ENCODE peak calls at places on chromosomes 11 and 22, in ten cellular contexts. One of them, this sample, is unnamed.

GRCh38 chr11:65041206-65042035 is at the start of gene SAC3D1:
- DNase-seq in stimulated activated CD8-positive, alpha-beta memory T cell treated with anti-CD3 and anti-CD28 coated beads, Interleukin-15, amount 100 ng/mL, for 1 hour: no peak
- DNase-seq in effector CD4-positive, alpha-beta T cell: peak; percentile 59
- DNase-seq in DMS153: no peak
- DNase-seq in prostate gland: no peak
- DNase-seq in NT2/D1: peak; percentile 43
- DNase-seq in nephron progenitor cell: peak; percentile 78
- DNase-seq in occipital lobe: no peak
- DNase-seq in ACHN: peak; percentile 56
- DNase-seq in B cell: no peak
- DNase-seq in this sample: peak; percentile 74

GRCh38 chr11:124791626-124792341 is 8.4 kb downstream of the MSANTD2 start:
- DNase-seq in stimulated activated CD8-positive, alpha-beta memory T cell treated with anti-CD3 and anti-CD28 coated beads, Interleukin-15, amount 100 ng/mL, for 1 hour: no peak
- DNase-seq in effector CD4-positive, alpha-beta T cell: no peak
- DNase-seq in DMS153: no peak
- DNase-seq in prostate gland: no peak
- DNase-seq in NT2/D1: no peak
- DNase-seq in nephron progenitor cell: no peak
- DNase-seq in occipital lobe: no peak
- DNase-seq in ACHN: no peak
- DNase-seq in B cell: no peak
- DNase-seq in this sample: no peak

GRCh38 chr11:1560011-1560579 is 12.0 kb downstream of the DUSP8 start:
- DNase-seq in stimulated activated CD8-positive, alpha-beta memory T cell treated with anti-CD3 and anti-CD28 coated beads, Interleukin-15, amount 100 ng/mL, for 1 hour: no peak
- DNase-seq in effector CD4-positive, alpha-beta T cell: no peak
- DNase-seq in DMS153: no peak
- DNase-seq in prostate gland: no peak
- DNase-seq in NT2/D1: no peak
- DNase-seq in nephron progenitor cell: no peak
- DNase-seq in occipital lobe: no peak
- DNase-seq in ACHN: no peak
- DNase-seq in B cell: no peak
- DNase-seq in this sample: no peak

GRCh38 chr11:28072321-28072720 is 35.6 kb downstream of the KIF18A start:
- DNase-seq in stimulated activated CD8-positive, alpha-beta memory T cell treated with anti-CD3 and anti-CD28 coated beads, Interleukin-15, amount 100 ng/mL, for 1 hour: no peak
- DNase-seq in effector CD4-positive, alpha-beta T cell: no peak
- DNase-seq in DMS153: no peak
- DNase-seq in prostate gland: no peak
- DNase-seq in NT2/D1: no peak
- DNase-seq in nephron progenitor cell: no peak
- DNase-seq in occipital lobe: no peak
- DNase-seq in ACHN: no peak
- DNase-seq in B cell: no peak
- DNase-seq in this sample: peak; percentile 68

GRCh38 chr22:26579331-26579886 is 10.5 kb downstream of the TPST2 start:
- DNase-seq in stimulated activated CD8-positive, alpha-beta memory T cell treated with anti-CD3 and anti-CD28 coated beads, Interleukin-15, amount 100 ng/mL, for 1 hour: peak; percentile 23
- DNase-seq in effector CD4-positive, alpha-beta T cell: peak; percentile 18
- DNase-seq in DMS153: no peak
- DNase-seq in prostate gland: no peak
- DNase-seq in NT2/D1: no peak
- DNase-seq in nephron progenitor cell: no peak
- DNase-seq in occipital lobe: no peak
- DNase-seq in ACHN: no peak
- DNase-seq in B cell: peak; percentile 73
- DNase-seq in this sample: no peak

GRCh38 chr11:58301576-58301975 is 33.5 kb upstream of the OR10W1 start:
- DNase-seq in stimulated activated CD8-positive, alpha-beta memory T cell treated with anti-CD3 and anti-CD28 coated beads, Interleukin-15, amount 100 ng/mL, for 1 hour: no peak
- DNase-seq in effector CD4-positive, alpha-beta T cell: no peak
- DNase-seq in DMS153: no peak
- DNase-seq in prostate gland: no peak
- DNase-seq in NT2/D1: no peak
- DNase-seq in nephron progenitor cell: no peak
- DNase-seq in occipital lobe: no peak
- DNase-seq in ACHN: no peak
- DNase-seq in B cell: no peak
- DNase-seq in this sample: no peak

GRCh38 chr11:132035736-132036135 is 665.3 kb downstream of the NTM start:
- DNase-seq in stimulated activated CD8-positive, alpha-beta memory T cell treated with anti-CD3 and anti-CD28 coated beads, Interleukin-15, amount 100 ng/mL, for 1 hour: no peak
- DNase-seq in effector CD4-positive, alpha-beta T cell: no peak
- DNase-seq in DMS153: no peak
- DNase-seq in prostate gland: no peak
- DNase-seq in NT2/D1: no peak
- DNase-seq in nephron progenitor cell: no peak
- DNase-seq in occipital lobe: no peak
- DNase-seq in ACHN: no peak
- DNase-seq in B cell: no peak
- DNase-seq in this sample: no peak

GRCh38 chr11:70448983-70449567 is 50.7 kb downstream of the CTTN start:
- DNase-seq in stimulated activated CD8-positive, alpha-beta memory T cell treated with anti-CD3 and anti-CD28 coated beads, Interleukin-15, amount 100 ng/mL, for 1 hour: no peak
- DNase-seq in effector CD4-positive, alpha-beta T cell: no peak
- DNase-seq in DMS153: no peak
- DNase-seq in prostate gland: no peak
- DNase-seq in NT2/D1: no peak
- DNase-seq in nephron progenitor cell: no peak
- DNase-seq in occipital lobe: no peak
- DNase-seq in ACHN: no peak
- DNase-seq in B cell: no peak
- DNase-seq in this sample: no peak

GRCh38 chr22:31173386-31174145 is 13.6 kb downstream of the RNF185 start:
- DNase-seq in stimulated activated CD8-positive, alpha-beta memory T cell treated with anti-CD3 and anti-CD28 coated beads, Interleukin-15, amount 100 ng/mL, for 1 hour: no peak
- DNase-seq in effector CD4-positive, alpha-beta T cell: no peak
- DNase-seq in DMS153: no peak
- DNase-seq in prostate gland: no peak
- DNase-seq in NT2/D1: no peak
- DNase-seq in nephron progenitor cell: no peak
- DNase-seq in occipital lobe: no peak
- DNase-seq in ACHN: peak; percentile 59
- DNase-seq in B cell: no peak
- DNase-seq in this sample: peak; percentile 64

GRCh38 chr22:45885171-45885840 is 91.7 kb downstream of the WNT7B start:
- DNase-seq in stimulated activated CD8-positive, alpha-beta memory T cell treated with anti-CD3 and anti-CD28 coated beads, Interleukin-15, amount 100 ng/mL, for 1 hour: no peak
- DNase-seq in effector CD4-positive, alpha-beta T cell: no peak
- DNase-seq in DMS153: no peak
- DNase-seq in prostate gland: no peak
- DNase-seq in NT2/D1: no peak
- DNase-seq in nephron progenitor cell: no peak
- DNase-seq in occipital lobe: no peak
- DNase-seq in ACHN: no peak
- DNase-seq in B cell: no peak
- DNase-seq in this sample: no peak

GRCh38 chr22:28247114-28247513 is 328.1 kb upstream of the PITPNB start:
- DNase-seq in stimulated activated CD8-positive, alpha-beta memory T cell treated with anti-CD3 and anti-CD28 coated beads, Interleukin-15, amount 100 ng/mL, for 1 hour: no peak
- DNase-seq in effector CD4-positive, alpha-beta T cell: no peak
- DNase-seq in DMS153: no peak
- DNase-seq in prostate gland: no peak
- DNase-seq in NT2/D1: no peak
- DNase-seq in nephron progenitor cell: no peak
- DNase-seq in occipital lobe: no peak
- DNase-seq in ACHN: no peak
- DNase-seq in B cell: no peak
- DNase-seq in this sample: no peak

GRCh38 chr22:29987143-29987542 is 93.1 kb upstream of the HORMAD2 start:
- DNase-seq in stimulated activated CD8-positive, alpha-beta memory T cell treated with anti-CD3 and anti-CD28 coated beads, Interleukin-15, amount 100 ng/mL, for 1 hour: no peak
- DNase-seq in effector CD4-positive, alpha-beta T cell: no peak
- DNase-seq in DMS153: no peak
- DNase-seq in prostate gland: no peak
- DNase-seq in NT2/D1: no peak
- DNase-seq in nephron progenitor cell: no peak
- DNase-seq in occipital lobe: peak; percentile 20
- DNase-seq in ACHN: no peak
- DNase-seq in B cell: no peak
- DNase-seq in this sample: no peak

GRCh38 chr11:64661146-64661545 is 61.9 kb downstream of the NRXN2 start:
- DNase-seq in stimulated activated CD8-positive, alpha-beta memory T cell treated with anti-CD3 and anti-CD28 coated beads, Interleukin-15, amount 100 ng/mL, for 1 hour: no peak
- DNase-seq in effector CD4-positive, alpha-beta T cell: no peak
- DNase-seq in DMS153: no peak
- DNase-seq in prostate gland: no peak
- DNase-seq in NT2/D1: no peak
- DNase-seq in nephron progenitor cell: no peak
- DNase-seq in occipital lobe: no peak
- DNase-seq in ACHN: no peak
- DNase-seq in B cell: no peak
- DNase-seq in this sample: no peak

GRCh38 chr22:26887456-26887855 is 230.1 kb downstream of the MIAT start:
- DNase-seq in stimulated activated CD8-positive, alpha-beta memory T cell treated with anti-CD3 and anti-CD28 coated beads, Interleukin-15, amount 100 ng/mL, for 1 hour: no peak
- DNase-seq in effector CD4-positive, alpha-beta T cell: no peak
- DNase-seq in DMS153: no peak
- DNase-seq in prostate gland: no peak
- DNase-seq in NT2/D1: no peak
- DNase-seq in nephron progenitor cell: no peak
- DNase-seq in occipital lobe: no peak
- DNase-seq in ACHN: peak; percentile 84
- DNase-seq in B cell: no peak
- DNase-seq in this sample: peak; percentile 78

GRCh38 chr11:7512525-7513209 is 1.1 kb upstream of the PPFIBP2 start:
- DNase-seq in stimulated activated CD8-positive, alpha-beta memory T cell treated with anti-CD3 and anti-CD28 coated beads, Interleukin-15, amount 100 ng/mL, for 1 hour: no peak
- DNase-seq in effector CD4-positive, alpha-beta T cell: no peak
- DNase-seq in DMS153: no peak
- DNase-seq in prostate gland: peak; percentile 49
- DNase-seq in NT2/D1: no peak
- DNase-seq in nephron progenitor cell: peak; percentile 38
- DNase-seq in occipital lobe: no peak
- DNase-seq in ACHN: no peak
- DNase-seq in B cell: peak; percentile 87
- DNase-seq in this sample: peak; percentile 75

GRCh38 chr22:44497218-44497903 is 672 bp downstream of the RTL6 start:
- DNase-seq in stimulated activated CD8-positive, alpha-beta memory T cell treated with anti-CD3 and anti-CD28 coated beads, Interleukin-15, amount 100 ng/mL, for 1 hour: no peak
- DNase-seq in effector CD4-positive, alpha-beta T cell: no peak
- DNase-seq in DMS153: no peak
- DNase-seq in prostate gland: no peak
- DNase-seq in NT2/D1: no peak
- DNase-seq in nephron progenitor cell: no peak
- DNase-seq in occipital lobe: no peak
- DNase-seq in ACHN: peak; percentile 58
- DNase-seq in B cell: no peak
- DNase-seq in this sample: no peak

GRCh38 chr11:117189941-117190544 is 9.1 kb upstream of the TAGLN start:
- DNase-seq in stimulated activated CD8-positive, alpha-beta memory T cell treated with anti-CD3 and anti-CD28 coated beads, Interleukin-15, amount 100 ng/mL, for 1 hour: no peak
- DNase-seq in effector CD4-positive, alpha-beta T cell: no peak
- DNase-seq in DMS153: no peak
- DNase-seq in prostate gland: no peak
- DNase-seq in NT2/D1: no peak
- DNase-seq in nephron progenitor cell: no peak
- DNase-seq in occipital lobe: no peak
- DNase-seq in ACHN: no peak
- DNase-seq in B cell: no peak
- DNase-seq in this sample: no peak

GRCh38 chr11:11428714-11429113 is 75.7 kb upstream of the CSNK2A3 start:
- DNase-seq in stimulated activated CD8-positive, alpha-beta memory T cell treated with anti-CD3 and anti-CD28 coated beads, Interleukin-15, amount 100 ng/mL, for 1 hour: no peak
- DNase-seq in effector CD4-positive, alpha-beta T cell: no peak
- DNase-seq in DMS153: no peak
- DNase-seq in prostate gland: no peak
- DNase-seq in NT2/D1: no peak
- DNase-seq in nephron progenitor cell: no peak
- DNase-seq in occipital lobe: no peak
- DNase-seq in ACHN: no peak
- DNase-seq in B cell: no peak
- DNase-seq in this sample: no peak

GRCh38 chr11:12692238-12693074 is 18.2 kb downstream of the TEAD1 start:
- DNase-seq in stimulated activated CD8-positive, alpha-beta memory T cell treated with anti-CD3 and anti-CD28 coated beads, Interleukin-15, amount 100 ng/mL, for 1 hour: no peak
- DNase-seq in effector CD4-positive, alpha-beta T cell: no peak
- DNase-seq in DMS153: peak; percentile 75
- DNase-seq in prostate gland: peak; percentile 87
- DNase-seq in NT2/D1: no peak
- DNase-seq in nephron progenitor cell: peak; percentile 81
- DNase-seq in occipital lobe: peak; percentile 34
- DNase-seq in ACHN: peak; percentile 89
- DNase-seq in B cell: no peak
- DNase-seq in this sample: peak; percentile 71

GRCh38 chr11:18608373-18608772 is 8.8 kb downstream of the MISFA start:
- DNase-seq in stimulated activated CD8-positive, alpha-beta memory T cell treated with anti-CD3 and anti-CD28 coated beads, Interleukin-15, amount 100 ng/mL, for 1 hour: no peak
- DNase-seq in effector CD4-positive, alpha-beta T cell: no peak
- DNase-seq in DMS153: no peak
- DNase-seq in prostate gland: no peak
- DNase-seq in NT2/D1: no peak
- DNase-seq in nephron progenitor cell: no peak
- DNase-seq in occipital lobe: no peak
- DNase-seq in ACHN: no peak
- DNase-seq in B cell: no peak
- DNase-seq in this sample: peak; percentile 49

GRCh38 chr11:123302751-123303195 is 107.7 kb upstream of the CLMP start:
- DNase-seq in stimulated activated CD8-positive, alpha-beta memory T cell treated with anti-CD3 and anti-CD28 coated beads, Interleukin-15, amount 100 ng/mL, for 1 hour: no peak
- DNase-seq in effector CD4-positive, alpha-beta T cell: no peak
- DNase-seq in DMS153: no peak
- DNase-seq in prostate gland: no peak
- DNase-seq in NT2/D1: no peak
- DNase-seq in nephron progenitor cell: no peak
- DNase-seq in occipital lobe: no peak
- DNase-seq in ACHN: peak; percentile 35
- DNase-seq in B cell: no peak
- DNase-seq in this sample: no peak

GRCh38 chr11:67022341-67022933 is 497 bp upstream of the SYT12 start:
- DNase-seq in stimulated activated CD8-positive, alpha-beta memory T cell treated with anti-CD3 and anti-CD28 coated beads, Interleukin-15, amount 100 ng/mL, for 1 hour: no peak
- DNase-seq in effector CD4-positive, alpha-beta T cell: no peak
- DNase-seq in DMS153: no peak
- DNase-seq in prostate gland: peak; percentile 73
- DNase-seq in NT2/D1: no peak
- DNase-seq in nephron progenitor cell: no peak
- DNase-seq in occipital lobe: peak; percentile 49
- DNase-seq in ACHN: no peak
- DNase-seq in B cell: no peak
- DNase-seq in this sample: no peak

GRCh38 chr11:94283678-94284077 is 20.7 kb upstream of the IZUMO1R start:
- DNase-seq in stimulated activated CD8-positive, alpha-beta memory T cell treated with anti-CD3 and anti-CD28 coated beads, Interleukin-15, amount 100 ng/mL, for 1 hour: no peak
- DNase-seq in effector CD4-positive, alpha-beta T cell: no peak
- DNase-seq in DMS153: no peak
- DNase-seq in prostate gland: no peak
- DNase-seq in NT2/D1: no peak
- DNase-seq in nephron progenitor cell: no peak
- DNase-seq in occipital lobe: no peak
- DNase-seq in ACHN: no peak
- DNase-seq in B cell: no peak
- DNase-seq in this sample: no peak

GRCh38 chr11:122863704-122864326 is 18.7 kb upstream of the JHY start:
- DNase-seq in stimulated activated CD8-positive, alpha-beta memory T cell treated with anti-CD3 and anti-CD28 coated beads, Interleukin-15, amount 100 ng/mL, for 1 hour: no peak
- DNase-seq in effector CD4-positive, alpha-beta T cell: peak; percentile 24
- DNase-seq in DMS153: no peak
- DNase-seq in prostate gland: no peak
- DNase-seq in NT2/D1: no peak
- DNase-seq in nephron progenitor cell: peak; percentile 49
- DNase-seq in occipital lobe: no peak
- DNase-seq in ACHN: peak; percentile 31
- DNase-seq in B cell: peak; percentile 56
- DNase-seq in this sample: peak; percentile 53

GRCh38 chr11:63999349-64000025 is 13.2 kb downstream of the OTUB1 start:
- DNase-seq in stimulated activated CD8-positive, alpha-beta memory T cell treated with anti-CD3 and anti-CD28 coated beads, Interleukin-15, amount 100 ng/mL, for 1 hour: peak; percentile 16
- DNase-seq in effector CD4-positive, alpha-beta T cell: peak; percentile 40
- DNase-seq in DMS153: peak; percentile 84
- DNase-seq in prostate gland: peak; percentile 95
- DNase-seq in NT2/D1: peak; percentile 61
- DNase-seq in nephron progenitor cell: peak; percentile 79
- DNase-seq in occipital lobe: no peak
- DNase-seq in ACHN: no peak
- DNase-seq in B cell: peak; percentile 78
- DNase-seq in this sample: peak; percentile 74

This sample was measured in cardiac muscle cell.